ENCODE peak calls at places on chromosomes 16 and 17, in eight cellular contexts. X is central memory CD8-positive, alpha-beta T cell; P is stimulated activated CD8-positive, alpha-beta memory T cell treated with anti-CD3 and anti-CD28 coated beads, Interleukin-2, amount 100 ng/mL, for 1 hour; H is activated CD8-positive, alpha-beta memory T cell treated with anti-CD3 and anti-CD28 coated beads, Interleukin-2, amount 50 U/mL, for 48 hours; C is progenitor cell of endocrine pancreas; K is T-helper 1 cell; U is epithelial cell of esophagus; Q is lung microvascular endothelial cell. T is an unnamed sample.

GRCh38 chr16:805474-805873 is 4.9 kb upstream of the GNG13 start:
- DNase-seq in H (no peak), X (no peak), C (no peak), U (no peak), P (no peak), Q (no peak), K (no peak), T (no peak)

GRCh38 chr16:71297252-71297651 is 8.1 kb upstream of the CMTR2 start:
- DNase-seq in X (no peak), Q (no peak), H (no peak), C (no peak), P (no peak), K (no peak), U (no peak), T (no peak)

GRCh38 chr17:7559307-7560171 is 989 bp downstream of the TNFSF13 start:
- DNase-seq in U (no peak), K (no peak), H (no peak), X (no peak), P (no peak), Q (no peak), C (no peak), T (no peak)

GRCh38 chr16:88331989-88332920 is 50.5 kb upstream of the ZNF469 start:
- DNase-seq in C (no peak), Q (peak; percentile 54), X (no peak), H (no peak), U (peak; percentile 88), K (no peak), P (no peak), T (peak; percentile 90)

GRCh38 chr16:35750701-35751104 is 2291.3 kb downstream of the TP53TG3F start:
- DNase-seq in H (no peak), X (no peak), K (no peak), P (no peak), Q (no peak), U (no peak), C (no peak), T (no peak)

GRCh38 chr17:69539781-69540319 is 125.4 kb downstream of the MAP2K6 start:
- DNase-seq in X (no peak), K (no peak), H (no peak), C (no peak), P (no peak), U (peak; percentile 65), Q (peak; percentile 81), T (no peak)

GRCh38 chr16:56405977-56406376 is 19.4 kb downstream of the AMFR start:
- DNase-seq in C (no peak), K (no peak), U (no peak), Q (no peak), X (no peak), P (no peak), H (no peak), T (no peak)

GRCh38 chr17:49915260-49915659 is 53.7 kb upstream of the DLX4 start:
- DNase-seq in P (no peak), K (no peak), Q (no peak), C (no peak), H (no peak), X (no peak), U (no peak), T (no peak)

GRCh38 chr17:57924677-57925076 is 30.5 kb downstream of the CUEDC1 start:
- DNase-seq in P (no peak), H (no peak), Q (no peak), K (no peak), X (no peak), C (no peak), U (no peak), T (no peak)

GRCh38 chr16:15770512-15770911 is 86.3 kb downstream of the MYH11 start:
- DNase-seq in P (no peak), C (no peak), X (no peak), H (no peak), U (peak; percentile 14), Q (peak; percentile 41), K (no peak), T (no peak)

GRCh38 chr17:16818821-16819683 is 129.0 kb downstream of the CCDC144A start:
- DNase-seq in Q (no peak), X (no peak), H (no peak), C (no peak), K (no peak), P (no peak), U (no peak), T (no peak)

GRCh38 chr16:69848635-69849545 is 86.8 kb downstream of the WWP2 start:
- DNase-seq in Q (peak; percentile 77), P (no peak), U (peak; percentile 65), C (no peak), K (no peak), X (no peak), H (no peak), T (no peak)

GRCh38 chr16:745739-746138 is 4.9 kb upstream of the CIAO3 start:
- DNase-seq in Q (peak; percentile 25), K (no peak), P (no peak), C (peak; percentile 53), H (peak; percentile 60), U (peak; percentile 56), X (no peak), T (no peak)

GRCh38 chr16:57667526-57668258 is 414 bp upstream of the ADGRG3 start:
- DNase-seq in H (no peak), C (no peak), P (no peak), X (no peak), U (no peak), Q (peak; percentile 91), K (no peak), T (no peak)

GRCh38 chr17:76262732-76263344 is 2.3 kb upstream of the UBALD2 start:
- DNase-seq in Q (no peak), P (no peak), C (no peak), U (peak; percentile 71), X (no peak), H (peak; percentile 65), K (peak; percentile 59), T (no peak)

GRCh38 chr16:1708768-1709180 is 2.8 kb downstream of the MAPK8IP3 start:
- DNase-seq in C (no peak), X (no peak), H (no peak), U (peak; percentile 48), Q (no peak), P (no peak), K (no peak), T (no peak)

GRCh38 chr17:38674749-38675615 is at the start of gene EPOP:
- DNase-seq in H (peak; percentile 95), P (peak; percentile 72), C (peak; percentile 66), U (peak; percentile 89), Q (peak; percentile 88), K (peak; percentile 88), X (peak; percentile 52), T (peak; percentile 94)

GRCh38 chr16:14465799-14466198 is 164.3 kb downstream of the PARN start:
- DNase-seq in C (no peak), Q (no peak), U (no peak), X (no peak), K (no peak), H (no peak), P (no peak), T (no peak)

GRCh38 chr17:29078183-29079045 is 35.5 kb downstream of the PIPOX start:
- DNase-seq in H (no peak), Q (peak; percentile 55), U (peak; percentile 29), P (no peak), K (no peak), X (no peak), C (no peak), T (no peak)

GRCh38 chr17:38415250-38416194 is 12.7 kb upstream of the ARHGAP23 start:
- DNase-seq in U (peak; percentile 44), C (no peak), X (no peak), P (no peak), K (peak; percentile 65), Q (no peak), H (peak; percentile 67), T (no peak)

GRCh38 chr17:48746916-48747444 is 18.4 kb upstream of the HOXB13 start:
- DNase-seq in C (no peak), K (no peak), Q (no peak), P (no peak), H (no peak), U (no peak), X (no peak), T (no peak)

GRCh38 chr16:71348262-71349085 is 10.0 kb upstream of the CALB2 start:
- DNase-seq in P (no peak), H (peak; percentile 20), C (no peak), U (no peak), K (no peak), X (no peak), Q (no peak), T (no peak)

GRCh38 chr17:65553009-65553645 is 8.3 kb downstream of the AXIN2 start:
- DNase-seq in X (no peak), H (no peak), K (no peak), C (no peak), P (no peak), U (no peak), Q (no peak), T (no peak)

GRCh38 chr17:16934836-16935235 is 37.1 kb downstream of the TNFRSF13B start:
- DNase-seq in C (no peak), P (no peak), U (no peak), X (no peak), K (no peak), H (peak; percentile 15), Q (no peak), T (no peak)

GRCh38 chr17:60406887-60407286 is 15.0 kb upstream of the USP32 start:
- DNase-seq in K (no peak), C (no peak), Q (no peak), H (no peak), X (no peak), U (no peak), P (no peak), T (no peak)

GRCh38 chr17:34377078-34377823 is 14.2 kb upstream of the CCL1 start:
- DNase-seq in U (no peak), C (no peak), P (no peak), K (peak; percentile 23), H (no peak), Q (no peak), X (no peak), T (no peak)

GRCh38 chr16:19875900-19876299 is 8.7 kb downstream of the GPRC5B start:
- DNase-seq in C (no peak), U (peak; percentile 36), K (no peak), P (no peak), X (no peak), Q (no peak), H (no peak), T (no peak)

GRCh38 chr17:1252203-1252608 is 18.0 kb upstream of the BHLHA9 start:
- DNase-seq in P (no peak), C (no peak), U (no peak), H (no peak), X (no peak), Q (no peak), K (no peak), T (no peak)

GRCh38 chr17:45353047-45353446 is 36.2 kb upstream of the MAP3K14 start:
- DNase-seq in X (no peak), Q (no peak), K (peak; percentile 31), C (no peak), P (no peak), H (peak; percentile 56), U (no peak), T (no peak)

GRCh38 chr16:5615868-5616642 is 518.5 kb upstream of the EEF2KMT start:
- DNase-seq in H (peak; percentile 78), P (no peak), Q (no peak), U (no peak), K (peak; percentile 24), X (no peak), C (peak; percentile 63), T (no peak)

GRCh38 chr17:16423226-16423872 is 8.0 kb downstream of the TRPV2 start:
- DNase-seq in Q (no peak), C (no peak), X (no peak), U (no peak), P (no peak), K (no peak), H (no peak), T (no peak)

GRCh38 chr17:75959046-75959838 is 18.4 kb upstream of the FBF1 start:
- DNase-seq in K (no peak), Q (no peak), C (no peak), U (no peak), X (no peak), P (no peak), H (no peak), T (no peak)

GRCh38 chr16:49961087-49961486 is 63.9 kb upstream of the CNEP1R1 start:
- DNase-seq in U (peak; percentile 67), H (no peak), P (no peak), Q (no peak), K (no peak), C (no peak), X (no peak), T (no peak)

GRCh38 chr16:54210437-54211081 is 76.0 kb downstream of the IRX3 start:
- DNase-seq in H (no peak), K (no peak), P (no peak), Q (no peak), X (no peak), C (no peak), U (no peak), T (no peak)

T was measured in 8988T.